ENCODE peak calls at places on chromosomes 5 and 9, in seven cellular contexts. W is K562, I is HCT116, G is H1, V is NT2/D1, H is SK-N-SH, C is GM12878. Z is an unnamed sample.

GRCh38 chr9:90544488-90544887 is 98.1 kb downstream of the DIRAS2 start:
- DNase-seq in G (no peak), H (no peak), C (no peak), V (no peak), I (no peak), W (no peak), Z (no peak)

GRCh38 chr5:7606840-7607453 is 211.0 kb downstream of the ADCY2 start:
- DNase-seq in H (no peak), C (no peak), V (no peak), G (peak; percentile 25), I (no peak), W (no peak), Z (no peak)

GRCh38 chr5:167284491-167284890 is 1007.0 kb upstream of the WWC1 start:
- DNase-seq in W (no peak), G (no peak), H (no peak), C (no peak), I (no peak), V (no peak), Z (no peak)

GRCh38 chr5:96968074-96968473 is 32.2 kb downstream of the LNPEP start:
- DNase-seq in C (no peak), H (no peak), G (no peak), I (peak; percentile 16), V (no peak), W (no peak), Z (peak; percentile 29)

GRCh38 chr5:3375586-3376311 is 219.9 kb upstream of the IRX1 start:
- DNase-seq in C (no peak), V (no peak), W (no peak), G (no peak), H (no peak), I (no peak), Z (no peak)

GRCh38 chr9:36864491-36865410 is 169.3 kb downstream of the PAX5 start:
- DNase-seq in C (no peak), G (no peak), W (no peak), I (no peak), H (no peak), V (peak; percentile 66), Z (no peak)

GRCh38 chr5:73387630-73388370 is 60.8 kb downstream of the FOXD1 start:
- DNase-seq in V (no peak), H (no peak), G (no peak), C (peak; percentile 76), W (no peak), I (no peak), Z (no peak)

GRCh38 chr9:73200694-73201432 is 49.2 kb downstream of the ANXA1 start:
- DNase-seq in G (no peak), H (peak; percentile 10), I (peak; percentile 28), C (no peak), W (no peak), V (peak; percentile 15), Z (peak; percentile 33)

GRCh38 chr5:10559151-10559550 is 4.7 kb upstream of the ANKRD33B start:
- DNase-seq in V (no peak), C (no peak), H (no peak), G (no peak), W (no peak), I (no peak), Z (no peak)

GRCh38 chr9:135240871-135241311 is 153.4 kb downstream of the OLFM1 start:
- DNase-seq in G (no peak), H (no peak), C (no peak), I (no peak), V (no peak), W (no peak), Z (no peak)

GRCh38 chr5:1800470-1801060 is 642 bp upstream of the NDUFS6 start:
- DNase-seq in H (no peak), C (no peak), W (no peak), V (no peak), G (no peak), I (no peak), Z (peak; percentile 25)

DNA sequence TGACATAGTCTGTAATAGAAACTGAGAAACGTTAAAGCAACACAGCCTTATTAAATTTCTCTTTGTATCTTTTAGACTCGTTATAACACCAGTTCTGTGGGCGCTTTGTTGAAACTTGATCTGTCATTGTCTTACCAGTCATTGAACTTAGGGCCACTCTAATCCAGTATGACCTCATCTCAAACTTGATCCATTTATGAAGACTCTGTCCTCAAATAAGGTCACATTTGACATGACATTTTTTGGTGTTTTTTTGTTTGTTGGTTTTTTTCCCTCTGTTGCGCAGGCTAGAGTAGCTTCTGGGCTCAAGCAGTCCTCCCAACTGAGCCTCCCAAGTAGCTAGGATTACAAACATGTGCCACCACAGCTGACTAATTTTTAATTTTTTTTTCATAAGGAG is 5.9 kb downstream of the APC start:
- DNase-seq in C (no peak), G (no peak), W (no peak), I (no peak), H (no peak), V (no peak), Z (no peak)
- TF ChIP-seq YY1 in C (no peak), G (no peak), W (no peak), I (no peak), H (no peak), V (no peak), Z (no peak)

DNA sequence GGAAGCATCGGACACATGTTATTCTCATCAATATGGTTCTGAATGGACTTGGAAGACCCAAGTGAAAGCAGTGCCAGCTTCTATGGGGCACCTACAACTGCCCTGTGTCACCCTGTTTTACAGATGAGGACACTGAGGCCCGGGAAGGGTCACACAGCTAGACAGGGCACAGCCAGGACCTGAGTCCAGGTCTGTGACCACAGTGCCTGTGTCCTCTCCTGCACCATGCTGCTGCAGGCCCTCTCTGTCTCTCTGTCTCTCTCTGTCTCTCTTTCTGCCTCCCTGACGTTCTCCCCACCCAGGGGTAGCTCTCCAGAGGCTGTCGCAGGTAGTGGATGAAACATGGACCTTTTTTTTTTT is 42.2 kb upstream of the NEK6 start:
- DNase-seq in G (no peak), V (no peak), I (no peak), W (no peak), H (no peak), C (no peak), Z (no peak)
- TF ChIP-seq YY1 in G (no peak), V (no peak), I (no peak), W (no peak), H (no peak), C (no peak), Z (no peak)

DNA sequence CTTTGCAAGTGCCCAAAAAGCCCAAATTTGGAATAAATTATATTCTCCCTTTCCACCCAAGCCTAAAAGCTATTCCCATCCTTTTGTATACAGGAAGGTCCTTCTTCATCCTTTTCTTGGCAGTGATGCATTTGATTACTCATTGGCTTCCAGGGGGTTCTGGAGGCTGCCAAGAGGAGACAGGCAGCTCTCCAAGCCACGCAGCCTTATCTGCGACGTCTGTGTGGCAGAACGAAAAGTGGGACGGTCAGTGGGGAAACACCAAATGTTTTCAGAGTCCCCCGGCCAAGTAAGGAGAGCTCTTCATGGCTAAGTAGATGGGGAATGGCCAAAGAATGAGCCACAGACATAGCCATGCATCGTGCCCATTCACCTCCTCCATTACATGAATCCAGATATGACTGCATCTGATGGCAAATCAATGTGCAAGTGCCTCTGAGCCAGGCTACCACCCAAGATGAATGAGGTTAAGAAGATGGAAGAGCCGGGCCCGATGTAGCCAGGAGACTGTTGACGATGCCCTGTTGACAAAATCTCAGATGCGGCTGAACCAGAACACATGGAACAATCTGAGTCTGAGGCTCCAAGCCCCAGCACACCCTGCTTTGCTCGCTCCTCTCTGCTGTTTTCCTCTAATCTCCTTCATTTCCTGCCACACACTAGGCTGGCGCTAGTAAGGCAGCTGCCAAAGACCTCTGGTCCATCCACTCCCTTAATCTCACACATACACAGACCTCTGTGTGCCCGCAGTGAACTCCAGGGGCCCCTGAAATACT is 12.0 kb downstream of the ADAM19 start:
- DNase-seq in C (no peak), W (no peak), I (no peak), V (no peak), G (no peak), H (peak; percentile 49), Z (no peak)
- TF ChIP-seq YY1 in C (no peak), W (no peak), I (no peak), V (no peak), G (no peak), H (peak; percentile 17), Z (no peak)

GRCh38 chr5:61162832-61163567 is 732 bp upstream of the SMIM15 start:
- DNase-seq in V (no peak), H (peak; percentile 8), G (peak; percentile 17), C (no peak), W (no peak), I (no peak), Z (peak; percentile 59)
- TF ChIP-seq YY1 in V (no peak), H (no peak), G (no peak), C (no peak), W (no peak), I (no peak), Z (no peak)

GRCh38 chr9:98370976-98371315 is 115.5 kb upstream of the TBC1D2 start:
- DNase-seq in V (no peak), I (no peak), H (no peak), G (no peak), C (no peak), W (no peak), Z (no peak)

GRCh38 chr9:98375138-98375726 is 119.8 kb upstream of the TBC1D2 start:
- DNase-seq in I (no peak), G (no peak), W (peak; percentile 49), C (no peak), H (no peak), V (no peak), Z (no peak)

GRCh38 chr9:98373622-98374021 is 118.2 kb upstream of the TBC1D2 start:
- DNase-seq in V (no peak), W (no peak), G (no peak), I (no peak), C (no peak), H (no peak), Z (no peak)

GRCh38 chr9:98372077-98372812 is 116.8 kb upstream of the TBC1D2 start:
- DNase-seq in C (no peak), I (no peak), H (no peak), W (no peak), V (no peak), G (no peak), Z (no peak)

DNA sequence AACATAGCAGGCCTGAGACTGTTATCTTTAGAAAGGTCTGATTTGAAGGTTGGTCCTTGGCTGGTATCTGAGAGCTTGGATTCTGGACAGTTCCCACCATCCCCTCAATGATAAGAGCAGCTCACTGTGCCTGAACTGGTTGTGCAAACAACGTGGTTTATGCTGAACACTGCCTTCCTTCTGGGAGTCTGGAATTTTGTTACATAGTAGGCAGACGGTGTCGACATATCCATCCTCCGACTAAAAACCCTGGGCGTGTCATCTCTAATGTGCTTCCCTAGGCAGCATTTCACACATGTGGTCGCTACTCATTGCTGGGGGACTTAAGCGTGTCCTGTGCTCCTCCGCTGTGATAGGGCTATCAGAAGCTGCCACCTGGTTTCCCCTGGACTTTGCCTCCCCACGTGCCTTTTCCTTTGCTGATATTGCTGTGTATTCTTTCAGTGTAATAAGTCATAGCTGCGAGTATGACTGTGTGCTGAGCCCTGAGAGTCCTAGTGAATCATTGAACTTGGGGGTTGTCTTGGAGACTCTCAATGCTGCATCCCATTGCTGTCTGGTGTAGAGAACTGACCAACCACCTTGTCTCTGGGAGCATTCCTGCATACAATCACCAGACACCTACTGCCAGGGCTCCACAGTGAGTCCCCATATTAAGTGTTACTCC is 119.1 kb upstream of the TBC1D2 start:
- DNase-seq in G (no peak), W (peak; percentile 92), H (no peak), V (peak; percentile 28), C (no peak), I (no peak), Z (peak; percentile 41)
- TF ChIP-seq YY1 in G (no peak), W (no peak), H (no peak), V (no peak), C (no peak), I (no peak), Z (no peak)